ENCODE peak calls at places on chromosomes 6 and 20, in seven cellular contexts. Q is testis; M is left ventricle myocardium inferior; T is right lobe of liver; U is H9; B is CD8-positive, alpha-beta T cell; V is right atrium auricular region. C is an unnamed sample. For H3K4me1, the result is how much of the 10 kb centered on the place peaks cover.

GRCh38 chr6:99032396-99032795 is 84.7 kb upstream of the FBXL4 start:
- DNase-seq in Q (no peak), M (no peak), T (no peak), U (no peak), B (no peak), V (no peak), C (no peak)

GRCh38 chr20:62742979-62743776 is 34.5 kb downstream of the NTSR1 start:
- DNase-seq in Q (no peak), M (peak), T (peak), U (no peak), B (no peak), V (no peak), C (peak)

GRCh38 chr6:20952605-20953004 is 418.3 kb downstream of the CDKAL1 start:
- DNase-seq in Q (no peak), M (no peak), T (no peak), U (peak), B (no peak), V (no peak), C (no peak)

GRCh38 chr6:30075094-30075986 is at the start of gene RNF39:
- DNase-seq in Q (peak), M (no peak), T (peak), U (no peak), B (no peak), V (no peak), C (no peak)

GRCh38 chr20:25867776-25868649 is 171.4 kb upstream of the ZNF337 start:
- DNase-seq in Q (peak), M (peak), T (peak), U (peak), B (peak), V (peak), C (peak)

GRCh38 chr6:168609914-168610490 is 169.0 kb downstream of the SMOC2 start:
- DNase-seq in Q (no peak), M (no peak), T (no peak), U (no peak), B (no peak), V (no peak), C (no peak)

GRCh38 chr20:17612975-17613327 is 43.1 kb downstream of the DSTN start:
- DNase-seq in Q (no peak), M (no peak), T (no peak), U (no peak), B (no peak), V (no peak), C (peak)

GRCh38 chr6:132746049-132746448 is 11.7 kb downstream of the VNN2 start:
- DNase-seq in Q (no peak), M (no peak), T (no peak), U (no peak), B (no peak), V (no peak), C (no peak)

GRCh38 chr20:38601216-38602184 is at the start of gene ARHGAP40:
- DNase-seq in Q (no peak), M (no peak), T (no peak), U (peak), B (no peak), V (no peak), C (no peak)

GRCh38 chr6:150567360-150567759 is 32.3 kb upstream of the PLEKHG1 start:
- DNase-seq in Q (no peak), M (no peak), T (no peak), U (no peak), B (no peak), V (no peak), C (no peak)

GRCh38 chr6:97437087-97437486 is 154.1 kb upstream of the MMS22L start:
- DNase-seq in Q (no peak), M (no peak), T (no peak), U (no peak), B (no peak), V (no peak), C (no peak)

GRCh38 chr6:116528800-116529199 is 16.7 kb downstream of the TRAPPC3L start:
- DNase-seq in Q (no peak), M (no peak), T (no peak), U (no peak), B (no peak), V (no peak), C (no peak)

GRCh38 chr20:11267131-11267761 is 593.4 kb upstream of the JAG1 start:
- DNase-seq in Q (no peak), M (peak), T (no peak), U (peak), B (no peak), V (peak), C (no peak)

GRCh38 chr6:89589297-89590074 is 49.1 kb downstream of the LYRM2 start:
- DNase-seq in Q (no peak), M (no peak), T (no peak), U (peak), B (no peak), V (no peak), C (no peak)

GRCh38 chr6:152636675-152637421 is at the start of gene SYNE1:
- DNase-seq in Q (peak), M (peak), T (peak), U (peak), B (no peak), V (no peak), C (peak)

GRCh38 chr20:3923818-3924217 is 34.6 kb downstream of the PANK2 start:
- DNase-seq in Q (no peak), M (no peak), T (no peak), U (no peak), B (no peak), V (no peak), C (no peak)

GRCh38 chr6:64520050-64520449 is 884.4 kb downstream of the PHF3 start:
- DNase-seq in Q (no peak), M (no peak), T (no peak), U (no peak), B (no peak), V (no peak), C (no peak)

GRCh38 chr6:135901776-135902524 is 50.4 kb downstream of the PDE7B start:
- DNase-seq in Q (peak), M (peak), T (no peak), U (no peak), B (no peak), V (peak), C (no peak)

GRCh38 chr20:40965671-40966070 is 63.0 kb upstream of the TOP1 start:
- DNase-seq in Q (no peak), M (no peak), T (no peak), U (no peak), B (no peak), V (peak), C (no peak)

GRCh38 chr20:5122861-5123260 is 3.1 kb upstream of the PCNA start:
- DNase-seq in Q (no peak), M (no peak), T (no peak), U (no peak), B (no peak), V (no peak), C (no peak)

GRCh38 chr6:156634971-156635371 is 142.2 kb upstream of the ARID1B start:
- DNase-seq in Q (no peak), M (no peak), T (no peak), U (no peak), B (no peak), V (no peak), C (no peak)

GRCh38 chr6:1574895-1575212 is 34.9 kb upstream of the FOXC1 start:
- DNase-seq in Q (no peak), M (no peak), T (no peak), U (no peak), B (no peak), V (no peak), C (no peak)

GRCh38 chr6:105726902-105727655 is 324.2 kb upstream of the PREP start:
- DNase-seq in Q (no peak), M (no peak), T (no peak), U (no peak), B (no peak), V (no peak), C (no peak)

GRCh38 chr20:32731882-32732266 is 11.4 kb downstream of the COMMD7 start:
- DNase-seq in Q (no peak), M (no peak), T (peak), U (no peak), B (no peak), V (no peak), C (peak)

GRCh38 chr6:21769405-21769851 is 175.9 kb downstream of the SOX4 start:
- DNase-seq in Q (peak), M (no peak), T (no peak), U (peak), B (no peak), V (no peak), C (no peak)

GRCh38 chr6:113632220-113632864 is 224.8 kb upstream of the MARCKS start:
- DNase-seq in Q (no peak), M (peak), T (peak), U (no peak), B (no peak), V (no peak), C (no peak)

GRCh38 chr20:6295026-6295425 is 172.2 kb upstream of the FERMT1 start:
- DNase-seq in Q (no peak), M (no peak), T (no peak), U (no peak), B (no peak), V (no peak), C (no peak)

GRCh38 chr6:108622601-108623335 is 62.1 kb downstream of the FOXO3 start:
- DNase-seq in Q (no peak), M (peak), T (no peak), U (no peak), B (no peak), V (peak), C (no peak)

GRCh38 chr6:40587240-40588069 is at the start of gene LRFN2:
- DNase-seq in Q (peak), M (peak), T (peak), U (peak), B (peak), V (no peak), C (peak)

DNA sequence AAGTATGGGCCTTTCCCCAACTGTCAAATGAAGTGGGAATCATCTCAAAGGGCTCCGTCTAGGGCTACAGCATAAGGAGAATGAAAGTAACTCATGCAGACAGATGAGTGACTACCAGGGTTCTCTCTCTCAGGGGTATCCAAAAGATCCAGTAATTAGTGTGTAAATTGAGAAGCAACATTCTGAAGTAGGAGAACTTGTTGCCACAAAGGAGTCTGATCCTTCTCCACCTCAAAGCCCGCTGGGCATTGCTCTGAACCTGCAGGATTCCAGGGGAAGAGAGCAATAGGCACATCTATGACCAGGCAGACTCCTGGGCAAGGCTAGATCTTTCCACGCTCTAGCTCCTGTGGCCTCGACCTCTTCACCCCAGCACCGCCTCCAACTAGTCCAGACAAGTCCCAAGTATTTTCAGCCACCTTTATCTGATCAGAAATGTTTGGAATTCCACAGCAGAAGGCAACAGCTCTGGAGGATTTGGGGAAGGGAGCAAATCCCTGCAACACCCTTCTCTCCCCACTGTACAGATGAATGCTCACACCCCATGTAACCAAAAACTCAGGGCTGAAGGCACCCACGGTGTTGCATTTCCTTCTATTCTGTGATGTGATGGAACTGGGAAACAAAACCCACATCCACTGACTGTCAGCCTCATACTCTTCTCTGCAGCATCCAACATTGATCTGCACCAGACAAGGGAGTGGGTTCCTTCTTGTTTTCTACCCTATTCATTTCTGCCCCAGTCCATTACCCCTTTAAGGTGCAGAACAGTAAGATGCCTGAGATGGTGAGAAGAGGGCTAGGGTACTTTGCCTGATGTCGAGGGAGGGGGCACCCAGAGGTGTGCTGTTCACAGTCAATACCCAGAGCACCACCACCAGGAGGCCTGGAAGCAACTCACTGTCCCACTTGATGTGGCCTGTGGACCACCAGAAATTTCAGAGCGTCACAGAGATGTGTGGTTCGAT is 41.0 kb downstream of the COX4I2 start:
- DNase-seq in Q (peak), M (no peak), T (no peak), U (no peak), B (no peak), V (no peak), C (no peak)
- H3K27ac ChIP-seq in Q (peak), M (peak), T (no peak), U (no peak), B (no peak), V (peak), C (peak)

GRCh38 chr6:44779130-44779826 is 391.8 kb downstream of the CDC5L start:
- DNase-seq in Q (no peak), M (no peak), T (no peak), U (no peak), B (no peak), V (no peak), C (no peak)

GRCh38 chr6:44778513-44778912 is 391.0 kb downstream of the CDC5L start:
- DNase-seq in Q (no peak), M (no peak), T (no peak), U (peak), B (no peak), V (no peak), C (no peak)

GRCh38 chr6:44776344-44776743 is 388.8 kb downstream of the CDC5L start:
- DNase-seq in Q (no peak), M (no peak), T (no peak), U (no peak), B (no peak), V (no peak), C (no peak)

GRCh38 chr6:44782198-44782597 is 394.7 kb downstream of the CDC5L start:
- DNase-seq in Q (no peak), M (no peak), T (no peak), U (no peak), B (no peak), V (no peak), C (no peak)

DNA sequence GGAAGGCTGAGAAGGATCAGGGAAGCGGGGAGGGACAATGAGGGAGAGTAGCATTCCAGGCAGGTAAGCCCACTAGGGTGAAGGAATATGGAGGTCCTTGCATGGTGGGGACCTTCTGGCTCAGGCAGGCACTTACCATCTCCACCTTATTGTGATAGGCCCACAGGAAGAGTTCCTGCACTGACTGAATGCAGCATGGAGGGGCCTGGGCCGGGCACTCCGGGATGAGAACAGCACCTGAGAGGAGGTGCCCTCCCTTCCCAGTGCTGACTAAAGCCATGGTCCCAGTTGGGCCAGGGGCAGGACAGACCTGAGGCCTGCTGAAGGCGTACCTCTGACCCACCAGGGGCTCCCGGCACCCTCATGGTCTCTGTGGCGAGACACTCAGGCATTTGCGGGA is 392.7 kb downstream of the CDC5L start:
- DNase-seq in Q (no peak), M (no peak), T (no peak), U (no peak), B (no peak), V (no peak), C (no peak)
- H3K4me1 ChIP-seq in Q (under half), M (under half), T (under half), U (under half), B (under half), V (under half), C (under half)

GRCh38 chr6:146526192-146526591 is 17.4 kb upstream of the RAB32 start:
- DNase-seq in Q (no peak), M (no peak), T (no peak), U (no peak), B (no peak), V (no peak), C (no peak)
- TF ChIP-seq CTCF in Q (no peak), M (peak), T (no peak), U (peak), B (no peak), V (no peak), C (no peak)

DNA sequence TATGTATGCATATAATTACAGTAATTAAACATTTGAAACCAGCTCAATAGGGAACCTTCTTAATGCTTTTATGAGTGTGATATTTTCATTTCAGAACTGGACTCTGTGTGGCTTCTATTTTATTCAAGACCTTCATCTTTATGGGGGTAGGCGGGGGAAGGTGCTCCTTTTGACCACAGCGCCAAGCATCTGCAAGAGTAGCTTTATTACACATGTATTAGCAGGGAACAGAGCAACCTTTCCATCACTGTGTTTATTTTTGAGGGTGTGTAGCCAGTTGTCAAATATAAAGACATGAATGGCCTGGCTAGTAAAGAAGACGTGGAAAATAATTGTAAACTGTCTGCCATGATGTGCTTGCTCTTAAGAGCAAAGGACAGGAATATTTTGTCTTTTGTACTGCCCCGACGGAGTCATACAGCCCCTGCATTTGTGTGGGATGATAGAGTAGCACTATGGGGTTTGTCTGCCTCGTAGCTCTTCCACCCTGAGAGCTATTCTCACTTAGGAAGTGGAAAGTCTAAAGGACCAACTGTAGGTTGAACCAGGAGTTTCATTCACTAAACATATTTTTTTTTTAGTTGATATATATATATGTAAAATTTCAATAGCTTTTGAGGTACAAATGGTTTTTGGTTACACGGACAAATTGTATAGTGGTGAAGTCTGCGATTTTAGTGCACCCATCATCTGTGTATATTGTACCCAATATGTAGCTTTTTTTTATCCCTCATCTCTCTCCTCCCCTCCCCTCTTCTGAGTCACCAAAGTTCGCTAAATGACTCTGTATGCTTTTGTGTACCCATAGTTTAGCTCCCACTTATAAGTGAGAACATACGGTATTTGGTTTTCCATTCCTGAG is 91.2 kb downstream of the CARMIL1 start:
- DNase-seq in Q (no peak), M (no peak), T (no peak), U (no peak), B (no peak), V (no peak), C (no peak)
- H3K27ac ChIP-seq in Q (peak), M (no peak), T (no peak), U (no peak), B (peak), V (no peak), C (peak)

DNA sequence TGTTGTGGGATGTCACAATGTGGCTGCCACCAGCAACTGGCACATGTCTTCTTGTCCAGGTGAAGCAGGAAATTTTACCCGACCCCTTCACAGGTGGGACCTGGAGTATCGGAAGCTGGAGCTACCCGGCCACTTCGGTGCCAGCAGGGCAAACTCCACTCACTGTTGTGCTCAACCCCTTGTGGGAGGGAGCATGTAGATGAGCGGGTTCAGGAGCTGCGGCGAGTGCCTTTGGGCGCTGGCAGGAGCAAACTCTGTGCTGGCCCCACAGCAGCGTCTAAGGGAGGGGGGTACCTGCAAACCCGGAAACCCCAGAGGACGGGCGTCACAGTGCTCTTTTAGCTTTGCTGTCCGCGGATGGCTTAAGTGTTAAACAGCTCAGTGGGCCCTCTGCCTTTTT is 20.7 kb upstream of the SULF2 start:
- DNase-seq in Q (no peak), M (no peak), T (no peak), U (peak), B (no peak), V (no peak), C (no peak)
- H3K4me1 ChIP-seq in Q (under half), M (under half), T (under half), U (under half), B (under half), V (under half), C (under half)